ENCODE peak calls at places on chromosomes 12 and 14, in eight cellular contexts. U is left lung, A is astrocyte of the spinal cord, Q is GM20000, Z is ovary, H is lung, J is mucosa of descending colon, C is Calu3. F is an unnamed sample.

GRCh38 chr14:86035882-86036281 is 505.9 kb downstream of the FLRT2 start:
- DNase-seq in U (no peak), A (no peak), Q (peak), Z (no peak), H (no peak), J (no peak), C (no peak), F (peak)

GRCh38 chr14:50741571-50741970 is 73.5 kb upstream of the SAV1 start:
- DNase-seq in U (no peak), A (peak), Q (peak), Z (no peak), H (no peak), J (no peak), C (no peak), F (no peak)

GRCh38 chr12:107125833-107126232 is 32.5 kb upstream of the CRY1 start:
- DNase-seq in U (no peak), A (no peak), Q (no peak), Z (no peak), H (no peak), J (no peak), C (no peak), F (no peak)

GRCh38 chr12:107275530-107275929 is 182.2 kb upstream of the CRY1 start:
- DNase-seq in U (no peak), A (no peak), Q (no peak), Z (no peak), H (no peak), J (no peak), C (no peak), F (no peak)

GRCh38 chr12:48183091-48183875 is at the start of gene CCDC184:
- DNase-seq in U (peak), A (peak), Q (peak), Z (peak), H (peak), J (peak), C (peak), F (peak)

GRCh38 chr14:88542857-88543795 is 11.7 kb downstream of the PTPN21 start:
- DNase-seq in U (no peak), A (no peak), Q (no peak), Z (no peak), H (no peak), J (no peak), C (no peak), F (no peak)

GRCh38 chr12:6644257-6644596 is 3.0 kb downstream of the ACRBP start:
- DNase-seq in U (no peak), A (no peak), Q (no peak), Z (no peak), H (no peak), J (peak), C (no peak), F (no peak)

GRCh38 chr14:71728386-71728785 is 203.8 kb upstream of the RGS6 start:
- DNase-seq in U (no peak), A (no peak), Q (no peak), Z (no peak), H (no peak), J (no peak), C (no peak), F (no peak)

GRCh38 chr12:125220404-125221273 is 155.4 kb downstream of the AACS start:
- DNase-seq in U (no peak), A (peak), Q (no peak), Z (no peak), H (no peak), J (no peak), C (peak), F (no peak)

DNA sequence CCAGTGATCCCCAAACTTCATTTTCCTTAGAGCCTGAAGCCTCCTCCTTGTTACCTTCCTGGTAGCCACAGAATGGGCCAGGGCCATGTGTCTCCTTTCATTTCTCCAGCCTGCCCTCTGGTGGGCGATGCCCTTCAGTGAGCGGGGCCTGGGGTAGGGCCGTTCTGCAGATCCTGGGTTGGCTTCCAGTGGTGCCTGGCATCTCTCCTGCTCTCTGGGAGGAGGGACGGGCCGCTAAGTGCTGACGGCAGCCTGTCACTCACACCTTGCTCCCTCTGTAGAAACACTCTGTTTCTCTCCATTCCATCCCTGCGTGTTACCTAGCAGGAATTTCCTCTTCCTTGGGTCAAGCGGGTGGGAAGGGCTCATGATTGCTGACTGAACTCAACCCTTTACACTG is 232.1 kb downstream of the CACNA1C start:
- DNase-seq in U (peak), A (peak), Q (peak), Z (peak), H (peak), J (peak), C (peak), F (peak)
- TF ChIP-seq CTCF in U (peak), A (peak), Q (peak), Z (peak), H (no peak), J (no peak), C (peak), F (peak)

DNA sequence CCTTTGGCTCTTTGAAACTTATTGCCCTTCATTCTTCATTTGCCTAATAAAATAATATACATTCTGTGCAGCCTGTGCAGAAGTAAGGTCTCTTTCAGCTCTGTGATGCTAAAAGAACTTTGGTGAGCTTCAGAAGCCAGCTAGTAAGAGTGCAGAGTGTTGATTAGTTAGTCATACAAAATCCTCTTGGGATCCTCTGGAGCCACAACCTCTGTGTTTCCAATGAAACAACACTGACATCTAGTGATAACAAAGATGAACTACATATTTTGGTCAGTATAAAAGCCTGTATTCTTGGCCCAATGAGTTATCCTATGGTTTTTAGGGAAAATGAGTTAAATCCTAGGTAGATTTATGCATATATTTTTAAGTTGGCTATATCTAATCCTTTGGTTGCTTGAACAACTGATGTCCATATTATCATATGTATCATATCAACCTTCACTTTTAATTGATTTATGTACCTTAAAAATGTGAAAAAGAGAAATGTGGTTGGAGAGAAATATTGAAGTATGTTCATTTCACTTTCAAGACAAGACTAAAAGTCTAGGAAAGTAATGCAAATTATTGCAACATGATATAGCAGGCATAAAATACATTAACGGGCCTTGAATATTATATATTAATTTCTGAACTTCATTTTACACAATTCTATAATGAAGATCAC is 158.4 kb downstream of the KLHL28 start:
- DNase-seq in U (no peak), A (peak), Q (peak), Z (no peak), H (no peak), J (no peak), C (no peak), F (no peak)
- TF ChIP-seq CTCF in U (peak), A (peak), Q (no peak), Z (peak), H (peak), J (no peak), C (peak), F (peak)

DNA sequence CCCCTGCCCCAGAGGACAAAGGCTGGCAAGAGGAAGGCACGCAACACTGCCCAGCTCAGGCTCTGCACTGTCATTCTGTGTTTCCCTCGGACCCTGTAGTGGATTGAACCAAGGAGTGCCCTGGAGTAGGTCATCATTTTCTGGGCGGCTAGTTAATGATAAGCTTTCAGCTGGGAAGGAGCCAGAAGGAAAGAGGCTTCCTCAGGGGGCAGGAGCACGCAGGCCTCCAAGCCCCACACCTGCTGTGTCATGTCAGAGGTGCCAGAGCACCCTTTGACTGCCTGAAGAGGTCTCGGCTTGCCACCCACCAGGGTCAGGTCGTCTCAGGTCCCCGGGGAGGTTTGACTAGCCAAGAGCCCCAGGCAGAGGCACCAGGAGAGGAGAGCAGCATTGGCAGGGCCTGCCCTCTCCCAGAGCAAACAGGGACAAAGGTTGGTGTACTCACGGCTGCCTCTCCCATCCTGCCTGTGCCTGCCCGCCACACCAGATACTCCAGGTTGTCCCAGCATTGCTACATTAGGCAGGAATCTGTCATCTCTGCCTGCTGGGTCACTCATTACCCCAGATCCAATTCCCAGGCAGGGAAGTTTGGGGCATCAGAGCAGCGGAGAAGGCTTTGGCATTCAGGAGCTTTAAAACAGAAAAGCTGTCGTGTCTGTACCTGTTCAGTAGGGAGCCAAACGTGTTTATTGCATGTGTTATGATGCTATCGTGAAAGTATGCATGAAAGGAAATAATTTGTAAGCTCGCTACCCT is 33.5 kb upstream of the ATP2A2 start:
- DNase-seq in U (peak), A (no peak), Q (no peak), Z (peak), H (no peak), J (peak), C (peak), F (no peak)
- TF ChIP-seq CTCF in U (no peak), A (no peak), Q (no peak), Z (no peak), H (no peak), J (no peak), C (no peak), F (no peak)

GRCh38 chr12:32302218-32302826 is 97.0 kb upstream of the FGD4 start:
- DNase-seq in U (no peak), A (no peak), Q (peak), Z (no peak), H (no peak), J (no peak), C (peak), F (no peak)
- TF ChIP-seq CTCF in U (no peak), A (peak), Q (peak), Z (no peak), H (no peak), J (no peak), C (no peak), F (peak)

DNA sequence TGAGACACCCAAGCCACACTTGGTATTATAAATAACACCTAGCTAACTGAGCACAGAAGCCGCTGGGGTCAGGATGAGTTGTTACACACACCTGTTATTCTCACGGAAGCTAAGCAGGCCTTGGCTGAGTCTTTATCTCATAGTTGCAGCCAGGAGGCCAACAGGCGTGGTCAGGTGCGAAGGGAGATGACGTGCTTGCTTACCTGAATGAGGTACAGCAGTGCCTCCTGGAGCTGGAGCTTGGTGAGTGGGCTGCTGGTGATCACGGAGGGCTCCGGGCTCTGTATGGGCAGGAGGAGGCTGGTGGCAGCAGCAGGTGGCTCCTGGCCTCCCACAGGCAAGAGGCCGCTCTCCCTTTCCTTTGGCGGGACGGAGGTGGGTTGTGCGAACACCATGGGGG is 30.4 kb upstream of the CACNA2D4 start:
- DNase-seq in U (no peak), A (no peak), Q (no peak), Z (no peak), H (no peak), J (no peak), C (no peak), F (no peak)
- TF ChIP-seq CTCF in U (no peak), A (no peak), Q (no peak), Z (no peak), H (no peak), J (no peak), C (no peak), F (no peak)

GRCh38 chr12:76872415-76872814 is 6.4 kb downstream of the CSRP2 start:
- DNase-seq in U (no peak), A (no peak), Q (no peak), Z (no peak), H (no peak), J (no peak), C (no peak), F (no peak)

GRCh38 chr12:76876696-76877229 is 2.1 kb downstream of the CSRP2 start:
- DNase-seq in U (no peak), A (no peak), Q (no peak), Z (no peak), H (no peak), J (no peak), C (no peak), F (no peak)

GRCh38 chr12:76871751-76872150 is 7.1 kb downstream of the CSRP2 start:
- DNase-seq in U (no peak), A (no peak), Q (no peak), Z (no peak), H (no peak), J (no peak), C (no peak), F (no peak)

GRCh38 chr12:76874027-76874426 is 4.8 kb downstream of the CSRP2 start:
- DNase-seq in U (no peak), A (no peak), Q (no peak), Z (no peak), H (no peak), J (no peak), C (no peak), F (no peak)

GRCh38 chr12:76874491-76875190 is 4.2 kb downstream of the CSRP2 start:
- DNase-seq in U (no peak), A (no peak), Q (no peak), Z (no peak), H (no peak), J (no peak), C (no peak), F (no peak)
- TF ChIP-seq CTCF in U (no peak), A (no peak), Q (no peak), Z (no peak), H (no peak), J (no peak), C (no peak), F (no peak)

GRCh38 chr12:94676922-94677321 is 26.6 kb upstream of the TMCC3 start:
- DNase-seq in U (no peak), A (no peak), Q (no peak), Z (no peak), H (no peak), J (no peak), C (no peak), F (no peak)

GRCh38 chr12:94677778-94678177 is 27.4 kb upstream of the TMCC3 start:
- DNase-seq in U (no peak), A (no peak), Q (no peak), Z (no peak), H (no peak), J (no peak), C (no peak), F (no peak)

GRCh38 chr12:94674835-94675234 is 24.5 kb upstream of the TMCC3 start:
- DNase-seq in U (peak), A (no peak), Q (no peak), Z (no peak), H (peak), J (no peak), C (no peak), F (no peak)

GRCh38 chr12:94673951-94674570 is 23.7 kb upstream of the TMCC3 start:
- DNase-seq in U (no peak), A (no peak), Q (no peak), Z (no peak), H (no peak), J (no peak), C (no peak), F (no peak)

GRCh38 chr12:94676011-94676709 is 25.8 kb upstream of the TMCC3 start:
- DNase-seq in U (peak), A (no peak), Q (peak), Z (peak), H (peak), J (no peak), C (no peak), F (no peak)
- TF ChIP-seq CTCF in U (no peak), A (no peak), Q (no peak), Z (no peak), H (no peak), J (no peak), C (no peak), F (no peak)

DNA sequence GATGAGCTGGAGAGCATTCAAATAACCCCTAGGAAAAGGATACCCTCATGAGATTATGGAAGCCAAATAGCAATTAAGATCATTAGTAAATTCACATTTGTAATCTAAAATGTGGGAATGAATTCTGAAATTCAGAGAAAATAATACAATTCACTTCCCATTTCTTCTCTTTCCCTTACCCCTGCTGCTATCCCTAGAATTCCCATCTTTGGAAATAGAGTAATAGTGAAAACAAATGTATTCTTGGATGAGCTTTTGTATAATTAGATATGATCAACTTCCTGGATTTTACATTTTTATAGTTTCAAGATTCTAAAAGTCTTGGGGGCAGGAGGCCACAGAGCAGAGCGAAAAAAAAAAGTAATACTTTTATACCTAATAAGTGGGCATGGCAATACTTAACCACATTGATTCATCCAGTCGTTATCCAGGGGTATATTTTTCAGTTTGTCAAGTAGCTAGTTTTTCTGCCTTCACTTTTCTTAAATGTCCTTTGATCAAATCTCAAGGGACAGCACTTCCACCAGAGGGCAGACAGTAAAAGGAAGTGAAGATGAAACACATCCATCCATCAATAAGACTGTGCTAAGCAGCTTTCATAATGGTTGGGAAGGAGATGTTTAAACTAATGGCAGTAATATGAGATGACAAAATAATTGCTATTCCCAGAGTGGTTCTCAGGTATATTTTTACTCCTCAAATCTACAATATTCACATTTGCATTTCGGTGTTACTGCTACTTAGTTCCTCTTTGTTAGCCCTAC is 401.3 kb downstream of the DIO2 start:
- DNase-seq in U (no peak), A (no peak), Q (no peak), Z (no peak), H (no peak), J (no peak), C (peak), F (no peak)
- TF ChIP-seq CTCF in U (no peak), A (peak), Q (no peak), Z (no peak), H (no peak), J (no peak), C (peak), F (no peak)

F was measured in glutamatergic neuron.